ENCODE peak calls at places on chromosomes 12 and 14, in ten cellular contexts. Q is ovary, W is fibroblast of the aortic adventitia, L is heart left ventricle, X is fibroblast of pulmonary artery, Z is psoas muscle, G is spleen, E is fibroblast of mammary gland, J is mucosa of descending colon, C is pancreas. S is an unnamed sample.

GRCh38 chr14:92578511-92578910 is 64.9 kb downstream of the RIN3 start:
- DNase-seq in W (peak; percentile 62), L (no peak), J (no peak), X (peak; percentile 22), E (peak; percentile 72), G (peak; percentile 30), Q (no peak), C (no peak), Z (no peak), S (peak; percentile 61)

GRCh38 chr12:5716221-5716620 is 228.8 kb downstream of the ANO2 start:
- DNase-seq in Q (no peak), G (no peak), E (no peak), J (no peak), L (no peak), C (no peak), Z (no peak), W (no peak), X (no peak), S (no peak)

GRCh38 chr14:86625637-86626036 is 1095.7 kb downstream of the FLRT2 start:
- DNase-seq in Q (no peak), L (no peak), X (no peak), C (no peak), G (no peak), W (no peak), Z (no peak), E (no peak), J (no peak), S (no peak)

GRCh38 chr12:127559349-127560040 is 707.5 kb upstream of the TMEM132C start:
- DNase-seq in X (peak; percentile 83), E (peak; percentile 97), Z (no peak), J (no peak), G (peak; percentile 73), Q (no peak), C (no peak), W (peak; percentile 92), L (peak; percentile 60), S (peak; percentile 97)

GRCh38 chr12:113242018-113242418 is 20.8 kb downstream of the TPCN1 start:
- DNase-seq in Q (no peak), L (peak; percentile 49), X (no peak), C (peak; percentile 88), J (no peak), G (peak; percentile 60), Z (peak; percentile 74), W (no peak), E (peak; percentile 31), S (no peak)

GRCh38 chr12:124740691-124741137 is 123.0 kb downstream of the SCARB1 start:
- DNase-seq in E (peak; percentile 49), J (no peak), L (no peak), Z (peak; percentile 60), Q (no peak), G (no peak), W (no peak), X (peak; percentile 60), C (no peak), S (no peak)

GRCh38 chr12:111636209-111636928 is 37.3 kb upstream of the ATXN2 start:
- DNase-seq in E (peak; percentile 57), X (peak; percentile 79), G (peak; percentile 47), Z (peak; percentile 66), Q (peak; percentile 83), J (peak; percentile 49), W (peak; percentile 87), C (no peak), L (peak; percentile 69), S (peak; percentile 64)

GRCh38 chr12:6249580-6249979 is 49.4 kb downstream of the CD9 start:
- DNase-seq in W (no peak), G (no peak), E (no peak), Q (no peak), J (peak; percentile 4), C (no peak), L (peak; percentile 1), X (no peak), Z (no peak), S (no peak)

GRCh38 chr12:10247659-10248058 is 35.0 kb downstream of the GABARAPL1 start:
- DNase-seq in Z (no peak), E (no peak), Q (no peak), C (no peak), J (no peak), G (no peak), X (no peak), L (no peak), W (no peak), S (no peak)

GRCh38 chr12:56190695-56191155 is 1.4 kb upstream of the SMARCC2 start:
- DNase-seq in L (no peak), E (peak; percentile 36), Z (no peak), G (no peak), Q (no peak), J (no peak), C (no peak), W (no peak), X (no peak), S (no peak)

GRCh38 chr12:75048763-75049162 is 160.9 kb downstream of the KCNC2 start:
- DNase-seq in X (no peak), C (no peak), W (no peak), Z (no peak), Q (no peak), L (no peak), J (no peak), G (no peak), E (no peak), S (no peak)

GRCh38 chr14:69708586-69709169 is 58.3 kb upstream of the SRSF5 start:
- DNase-seq in L (no peak), J (no peak), X (no peak), Z (no peak), E (no peak), G (no peak), W (no peak), C (no peak), Q (no peak), S (no peak)
- TF ChIP-seq CTCF in L (no peak), J (no peak), X (peak; percentile 23), Z (no peak), E (peak; percentile 24), G (no peak), W (peak; percentile 18), C (no peak), Q (no peak), S (peak; percentile 48)

DNA sequence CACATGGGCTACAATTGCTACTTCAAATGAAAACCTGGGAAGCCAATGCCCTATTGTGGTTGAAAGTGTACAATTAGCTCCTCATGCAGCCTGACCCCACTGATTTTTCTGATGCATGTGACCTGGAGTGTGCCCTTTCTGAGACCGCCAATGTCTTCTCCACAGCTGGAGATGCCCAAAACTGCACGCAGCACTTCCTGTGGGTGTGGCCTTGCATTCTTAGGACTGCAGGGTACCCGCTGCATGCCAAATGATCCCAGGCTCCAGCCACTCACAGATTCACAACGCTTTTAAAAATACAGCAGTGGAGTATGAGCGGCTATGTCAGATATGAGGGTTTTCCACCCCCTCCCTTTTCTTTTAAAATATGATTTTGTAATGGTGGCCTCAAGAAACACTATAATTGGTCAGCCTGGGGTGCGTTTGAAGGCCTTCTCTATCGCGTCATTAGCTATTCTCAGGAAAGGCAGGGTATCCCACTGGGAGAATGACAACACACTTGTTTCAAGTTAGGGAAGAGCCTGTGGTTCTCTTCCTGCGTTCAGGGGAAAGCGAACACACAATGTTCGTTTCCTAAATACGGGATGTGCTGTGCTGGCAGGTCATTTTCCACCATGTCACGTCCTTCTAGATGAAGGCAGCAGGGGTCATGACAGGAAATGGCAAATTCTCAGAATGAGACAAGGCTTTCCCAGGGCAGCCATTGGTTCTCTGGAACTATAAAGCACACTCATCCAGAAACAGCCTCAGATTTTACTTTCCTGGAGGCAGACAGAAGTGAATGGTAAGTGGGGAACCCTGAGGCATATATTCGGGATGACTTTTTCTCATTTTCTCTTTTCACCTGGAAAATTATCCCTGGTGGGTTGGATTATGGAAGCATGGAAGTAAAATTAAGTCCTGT is at the start of gene APOLD1:
- DNase-seq in C (no peak), G (no peak), W (no peak), X (peak; percentile 34), J (no peak), Q (no peak), Z (peak; percentile 66), L (no peak), E (peak; percentile 20), S (peak; percentile 93)
- H3K4me3 ChIP-seq in C (peak within 1 kb of the TSS; percentile 78), G (peak within 1 kb of the TSS; percentile 77), W (peak within 1 kb of the TSS; percentile 68), X (peak within 1 kb of the TSS; percentile 56), J (no peak within 1 kb of the TSS), Q (peak within 1 kb of the TSS; percentile 61), Z (peak within 1 kb of the TSS; percentile 92), L (peak within 1 kb of the TSS; percentile 64), E (peak within 1 kb of the TSS; percentile 55), S (peak within 1 kb of the TSS; percentile 49)

GRCh38 chr14:24442240-24443052 is at the start of gene SDR39U1:
- DNase-seq in Q (peak; percentile 96), G (peak; percentile 97), X (peak; percentile 100), L (peak; percentile 97), Z (peak; percentile 99), W (peak; percentile 100), E (peak; percentile 99), J (peak; percentile 97), C (peak; percentile 98), S (peak; percentile 99)
- TF ChIP-seq CTCF in Q (no peak), G (no peak), X (no peak), L (no peak), Z (no peak), W (no peak), E (no peak), J (no peak), C (no peak), S (no peak)

GRCh38 chr14:91352101-91352500 is 65.5 kb downstream of the CCDC88C start:
- DNase-seq in J (no peak), Z (peak; percentile 45), E (peak; percentile 12), C (no peak), W (peak; percentile 22), X (peak; percentile 8), Q (peak; percentile 51), G (peak; percentile 74), L (peak; percentile 78), S (peak; percentile 47)
- H3K4me3 ChIP-seq in J (no peak overlapping the region), Z (no peak overlapping the region), E (no peak overlapping the region), C (no peak overlapping the region), W (no peak overlapping the region), X (no peak overlapping the region), Q (no peak overlapping the region), G (no peak overlapping the region), L (no peak overlapping the region), S (no peak overlapping the region)

DNA sequence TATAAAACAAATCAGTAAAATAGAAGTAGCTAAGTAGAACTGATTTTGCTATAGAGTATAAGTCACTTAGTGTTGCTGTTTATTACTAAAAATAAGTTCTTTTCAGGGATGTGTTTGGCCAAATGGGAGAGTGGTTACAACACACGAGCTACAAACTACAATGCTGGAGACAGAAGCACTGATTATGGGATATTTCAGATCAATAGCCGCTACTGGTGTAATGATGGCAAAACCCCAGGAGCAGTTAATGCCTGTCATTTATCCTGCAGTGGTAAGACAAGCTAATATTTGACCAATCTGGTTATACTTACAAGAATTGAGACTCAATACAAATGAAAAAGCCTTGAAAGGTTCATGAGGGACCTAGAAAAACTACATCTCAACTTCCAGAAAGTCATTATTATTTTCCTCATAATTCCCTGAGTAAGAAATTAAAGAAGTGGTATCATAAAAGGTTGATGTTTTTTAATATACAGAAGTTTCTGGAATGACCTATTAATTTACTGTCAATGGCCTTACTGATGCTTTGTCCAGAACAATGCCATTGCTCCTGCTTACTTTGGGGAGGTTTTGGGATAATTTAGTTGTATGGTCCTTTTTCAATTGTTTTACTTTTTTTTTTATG is 1.9 kb downstream of the LYZ start:
- DNase-seq in E (no peak), G (no peak), X (no peak), C (no peak), Z (no peak), W (no peak), L (no peak), J (no peak), Q (no peak), S (no peak)
- TF ChIP-seq CTCF in E (no peak), G (no peak), X (no peak), C (no peak), Z (no peak), W (no peak), L (no peak), J (no peak), Q (no peak), S (no peak)